ENCODE peak calls at places on chromosomes 2 and 18, in eight cellular contexts. One of them, this sample, is unnamed.

GRCh38 chr2:152449578-152449977 is 114.6 kb downstream of the FMNL2 start:
- DNase-seq in lung: no peak
- DNase-seq in AG09319: no peak
- DNase-seq in stimulated activated CD4-positive, alpha-beta T cell treated with anti-CD3 and anti-CD28 coated beads, TNF-alpha, amount 100 ng/mL, for 1 hour: no peak
- DNase-seq in activated T-helper 1 cell treated with anti-CD3 and anti-CD28 coated beads, Interleukin-2, amount 50 U/mL, for 16 hours: no peak
- DNase-seq in thoracic aorta: no peak
- DNase-seq in tibial nerve: no peak
- DNase-seq in glutamatergic neuron: no peak
- DNase-seq in this sample: no peak

GRCh38 chr2:26330604-26331003 is 15.3 kb upstream of the SELENOI start:
- DNase-seq in lung: no peak
- DNase-seq in AG09319: no peak
- DNase-seq in stimulated activated CD4-positive, alpha-beta T cell treated with anti-CD3 and anti-CD28 coated beads, TNF-alpha, amount 100 ng/mL, for 1 hour: no peak
- DNase-seq in activated T-helper 1 cell treated with anti-CD3 and anti-CD28 coated beads, Interleukin-2, amount 50 U/mL, for 16 hours: no peak
- DNase-seq in thoracic aorta: no peak
- DNase-seq in tibial nerve: no peak
- DNase-seq in glutamatergic neuron: no peak
- DNase-seq in this sample: no peak

GRCh38 chr2:181648478-181649155 is 8.3 kb downstream of the CERKL start:
- DNase-seq in lung: no peak
- DNase-seq in AG09319: no peak
- DNase-seq in stimulated activated CD4-positive, alpha-beta T cell treated with anti-CD3 and anti-CD28 coated beads, TNF-alpha, amount 100 ng/mL, for 1 hour: no peak
- DNase-seq in activated T-helper 1 cell treated with anti-CD3 and anti-CD28 coated beads, Interleukin-2, amount 50 U/mL, for 16 hours: no peak
- DNase-seq in thoracic aorta: no peak
- DNase-seq in tibial nerve: no peak
- DNase-seq in glutamatergic neuron: no peak
- DNase-seq in this sample: no peak

GRCh38 chr2:132668189-132668833 is 1.7 kb downstream of the LYPD1 start:
- DNase-seq in lung: no peak
- DNase-seq in AG09319: no peak
- DNase-seq in stimulated activated CD4-positive, alpha-beta T cell treated with anti-CD3 and anti-CD28 coated beads, TNF-alpha, amount 100 ng/mL, for 1 hour: no peak
- DNase-seq in activated T-helper 1 cell treated with anti-CD3 and anti-CD28 coated beads, Interleukin-2, amount 50 U/mL, for 16 hours: no peak
- DNase-seq in thoracic aorta: no peak
- DNase-seq in tibial nerve: no peak
- DNase-seq in glutamatergic neuron: peak
- DNase-seq in this sample: no peak

GRCh38 chr2:181140414-181140813 is 160.0 kb downstream of the UBE2E3 start:
- DNase-seq in lung: no peak
- DNase-seq in AG09319: no peak
- DNase-seq in stimulated activated CD4-positive, alpha-beta T cell treated with anti-CD3 and anti-CD28 coated beads, TNF-alpha, amount 100 ng/mL, for 1 hour: no peak
- DNase-seq in activated T-helper 1 cell treated with anti-CD3 and anti-CD28 coated beads, Interleukin-2, amount 50 U/mL, for 16 hours: no peak
- DNase-seq in thoracic aorta: no peak
- DNase-seq in tibial nerve: no peak
- DNase-seq in glutamatergic neuron: no peak
- DNase-seq in this sample: no peak

GRCh38 chr2:137050949-137051348 is 285.6 kb downstream of the THSD7B start:
- DNase-seq in lung: no peak
- DNase-seq in AG09319: no peak
- DNase-seq in stimulated activated CD4-positive, alpha-beta T cell treated with anti-CD3 and anti-CD28 coated beads, TNF-alpha, amount 100 ng/mL, for 1 hour: no peak
- DNase-seq in activated T-helper 1 cell treated with anti-CD3 and anti-CD28 coated beads, Interleukin-2, amount 50 U/mL, for 16 hours: no peak
- DNase-seq in thoracic aorta: no peak
- DNase-seq in tibial nerve: no peak
- DNase-seq in glutamatergic neuron: no peak
- DNase-seq in this sample: no peak

GRCh38 chr2:64634338-64635267 is 19.1 kb downstream of the SERTAD2 start:
- DNase-seq in lung: no peak
- DNase-seq in AG09319: no peak
- DNase-seq in stimulated activated CD4-positive, alpha-beta T cell treated with anti-CD3 and anti-CD28 coated beads, TNF-alpha, amount 100 ng/mL, for 1 hour: no peak
- DNase-seq in activated T-helper 1 cell treated with anti-CD3 and anti-CD28 coated beads, Interleukin-2, amount 50 U/mL, for 16 hours: no peak
- DNase-seq in thoracic aorta: no peak
- DNase-seq in tibial nerve: no peak
- DNase-seq in glutamatergic neuron: peak
- DNase-seq in this sample: peak

GRCh38 chr2:211203986-211204385 is 647.6 kb downstream of the CPS1 start:
- DNase-seq in lung: no peak
- DNase-seq in AG09319: no peak
- DNase-seq in stimulated activated CD4-positive, alpha-beta T cell treated with anti-CD3 and anti-CD28 coated beads, TNF-alpha, amount 100 ng/mL, for 1 hour: no peak
- DNase-seq in activated T-helper 1 cell treated with anti-CD3 and anti-CD28 coated beads, Interleukin-2, amount 50 U/mL, for 16 hours: no peak
- DNase-seq in thoracic aorta: no peak
- DNase-seq in tibial nerve: no peak
- DNase-seq in glutamatergic neuron: no peak
- DNase-seq in this sample: no peak

GRCh38 chr2:9142551-9143263 is 63.9 kb upstream of the ASAP2 start:
- DNase-seq in lung: peak
- DNase-seq in AG09319: peak
- DNase-seq in stimulated activated CD4-positive, alpha-beta T cell treated with anti-CD3 and anti-CD28 coated beads, TNF-alpha, amount 100 ng/mL, for 1 hour: peak
- DNase-seq in activated T-helper 1 cell treated with anti-CD3 and anti-CD28 coated beads, Interleukin-2, amount 50 U/mL, for 16 hours: peak
- DNase-seq in thoracic aorta: peak
- DNase-seq in tibial nerve: peak
- DNase-seq in glutamatergic neuron: peak
- DNase-seq in this sample: peak

GRCh38 chr2:130736487-130736886 is 7.6 kb downstream of the GPR148 start:
- DNase-seq in lung: no peak
- DNase-seq in AG09319: no peak
- DNase-seq in stimulated activated CD4-positive, alpha-beta T cell treated with anti-CD3 and anti-CD28 coated beads, TNF-alpha, amount 100 ng/mL, for 1 hour: no peak
- DNase-seq in activated T-helper 1 cell treated with anti-CD3 and anti-CD28 coated beads, Interleukin-2, amount 50 U/mL, for 16 hours: no peak
- DNase-seq in thoracic aorta: no peak
- DNase-seq in tibial nerve: no peak
- DNase-seq in glutamatergic neuron: no peak
- DNase-seq in this sample: no peak

GRCh38 chr2:233325814-233326213 is 18.2 kb downstream of the SAG start:
- DNase-seq in lung: no peak
- DNase-seq in AG09319: no peak
- DNase-seq in stimulated activated CD4-positive, alpha-beta T cell treated with anti-CD3 and anti-CD28 coated beads, TNF-alpha, amount 100 ng/mL, for 1 hour: no peak
- DNase-seq in activated T-helper 1 cell treated with anti-CD3 and anti-CD28 coated beads, Interleukin-2, amount 50 U/mL, for 16 hours: no peak
- DNase-seq in thoracic aorta: no peak
- DNase-seq in tibial nerve: no peak
- DNase-seq in glutamatergic neuron: no peak
- DNase-seq in this sample: no peak

GRCh38 chr2:95278051-95278471 is 3.8 kb downstream of the PROM2 start:
- DNase-seq in lung: no peak
- DNase-seq in AG09319: no peak
- DNase-seq in stimulated activated CD4-positive, alpha-beta T cell treated with anti-CD3 and anti-CD28 coated beads, TNF-alpha, amount 100 ng/mL, for 1 hour: no peak
- DNase-seq in activated T-helper 1 cell treated with anti-CD3 and anti-CD28 coated beads, Interleukin-2, amount 50 U/mL, for 16 hours: no peak
- DNase-seq in thoracic aorta: no peak
- DNase-seq in tibial nerve: no peak
- DNase-seq in glutamatergic neuron: peak
- DNase-seq in this sample: no peak

GRCh38 chr2:155145758-155146229 is 447.3 kb downstream of the KCNJ3 start:
- DNase-seq in lung: no peak
- DNase-seq in AG09319: no peak
- DNase-seq in stimulated activated CD4-positive, alpha-beta T cell treated with anti-CD3 and anti-CD28 coated beads, TNF-alpha, amount 100 ng/mL, for 1 hour: no peak
- DNase-seq in activated T-helper 1 cell treated with anti-CD3 and anti-CD28 coated beads, Interleukin-2, amount 50 U/mL, for 16 hours: no peak
- DNase-seq in thoracic aorta: no peak
- DNase-seq in tibial nerve: no peak
- DNase-seq in glutamatergic neuron: peak
- DNase-seq in this sample: no peak

GRCh38 chr18:27135504-27136207 is 49.5 kb downstream of the CHST9 start:
- DNase-seq in lung: no peak
- DNase-seq in AG09319: no peak
- DNase-seq in stimulated activated CD4-positive, alpha-beta T cell treated with anti-CD3 and anti-CD28 coated beads, TNF-alpha, amount 100 ng/mL, for 1 hour: no peak
- DNase-seq in activated T-helper 1 cell treated with anti-CD3 and anti-CD28 coated beads, Interleukin-2, amount 50 U/mL, for 16 hours: no peak
- DNase-seq in thoracic aorta: no peak
- DNase-seq in tibial nerve: no peak
- DNase-seq in glutamatergic neuron: no peak
- DNase-seq in this sample: no peak

GRCh38 chr2:75641587-75641986 is 5.0 kb upstream of the MRPL19 start:
- DNase-seq in lung: peak
- DNase-seq in AG09319: no peak
- DNase-seq in stimulated activated CD4-positive, alpha-beta T cell treated with anti-CD3 and anti-CD28 coated beads, TNF-alpha, amount 100 ng/mL, for 1 hour: no peak
- DNase-seq in activated T-helper 1 cell treated with anti-CD3 and anti-CD28 coated beads, Interleukin-2, amount 50 U/mL, for 16 hours: no peak
- DNase-seq in thoracic aorta: no peak
- DNase-seq in tibial nerve: no peak
- DNase-seq in glutamatergic neuron: no peak
- DNase-seq in this sample: no peak

GRCh38 chr2:105361132-105361889 is 24.0 kb downstream of the C2orf49 start:
- DNase-seq in lung: no peak
- DNase-seq in AG09319: no peak
- DNase-seq in stimulated activated CD4-positive, alpha-beta T cell treated with anti-CD3 and anti-CD28 coated beads, TNF-alpha, amount 100 ng/mL, for 1 hour: no peak
- DNase-seq in activated T-helper 1 cell treated with anti-CD3 and anti-CD28 coated beads, Interleukin-2, amount 50 U/mL, for 16 hours: no peak
- DNase-seq in thoracic aorta: no peak
- DNase-seq in tibial nerve: no peak
- DNase-seq in glutamatergic neuron: no peak
- DNase-seq in this sample: no peak

GRCh38 chr2:55169915-55170314 is 62.2 kb downstream of the CLHC1 start:
- DNase-seq in lung: no peak
- DNase-seq in AG09319: no peak
- DNase-seq in stimulated activated CD4-positive, alpha-beta T cell treated with anti-CD3 and anti-CD28 coated beads, TNF-alpha, amount 100 ng/mL, for 1 hour: no peak
- DNase-seq in activated T-helper 1 cell treated with anti-CD3 and anti-CD28 coated beads, Interleukin-2, amount 50 U/mL, for 16 hours: no peak
- DNase-seq in thoracic aorta: no peak
- DNase-seq in tibial nerve: no peak
- DNase-seq in glutamatergic neuron: no peak
- DNase-seq in this sample: no peak